ENCODE peak calls at places on chromosome 6, in eight cellular contexts. One of them, this sample, is unnamed.

GRCh38 chr6:373773-374724 is 17.5 kb upstream of the IRF4 start:
- DNase-seq in stomach: no peak
- DNase-seq in GM12878: no peak
- DNase-seq in esophagus muscularis mucosa: no peak
- DNase-seq in GM23338: peak; percentile 43
- DNase-seq in HCT116: no peak
- DNase-seq in SK-N-SH: no peak
- DNase-seq in breast epithelium: no peak
- DNase-seq in this sample: peak; percentile 76

GRCh38 chr6:88179692-88180091 is 13.5 kb upstream of the CNR1 start:
- DNase-seq in stomach: no peak
- DNase-seq in breast epithelium: no peak
- DNase-seq in HCT116: no peak
- DNase-seq in SK-N-SH: no peak
- DNase-seq in esophagus muscularis mucosa: no peak
- DNase-seq in GM12878: peak; percentile 66
- DNase-seq in GM23338: peak; percentile 41
- DNase-seq in this sample: peak; percentile 76

GRCh38 chr6:118501816-118502568 is 46.1 kb upstream of the PLN start:
- DNase-seq in HCT116: no peak
- DNase-seq in breast epithelium: no peak
- DNase-seq in GM23338: no peak
- DNase-seq in GM12878: no peak
- DNase-seq in stomach: no peak
- DNase-seq in SK-N-SH: no peak
- DNase-seq in esophagus muscularis mucosa: no peak
- DNase-seq in this sample: no peak

GRCh38 chr6:29528300-29528931 is 31.1 kb downstream of the UBD start:
- DNase-seq in GM23338: no peak
- DNase-seq in stomach: no peak
- DNase-seq in esophagus muscularis mucosa: peak; percentile 88
- DNase-seq in GM12878: no peak
- DNase-seq in breast epithelium: no peak
- DNase-seq in HCT116: no peak
- DNase-seq in SK-N-SH: no peak
- DNase-seq in this sample: no peak

GRCh38 chr6:30942338-30943060 is 1.7 kb downstream of the MUCL3 start:
- DNase-seq in HCT116: peak; percentile 83
- DNase-seq in breast epithelium: peak; percentile 72
- DNase-seq in GM12878: no peak
- DNase-seq in esophagus muscularis mucosa: no peak
- DNase-seq in stomach: peak; percentile 89
- DNase-seq in GM23338: peak; percentile 99
- DNase-seq in SK-N-SH: peak; percentile 41
- DNase-seq in this sample: no peak

GRCh38 chr6:35449287-35449881 is 2.8 kb upstream of the FANCE start:
- DNase-seq in HCT116: no peak
- DNase-seq in GM12878: no peak
- DNase-seq in SK-N-SH: peak; percentile 85
- DNase-seq in breast epithelium: no peak
- DNase-seq in GM23338: peak; percentile 93
- DNase-seq in stomach: peak; percentile 33
- DNase-seq in esophagus muscularis mucosa: no peak
- DNase-seq in this sample: no peak

GRCh38 chr6:106084106-106084963 is 1.8 kb upstream of the PRDM1 start:
- DNase-seq in GM12878: peak; percentile 84
- DNase-seq in esophagus muscularis mucosa: peak; percentile 66
- DNase-seq in SK-N-SH: no peak
- DNase-seq in HCT116: peak; percentile 72
- DNase-seq in GM23338: peak; percentile 84
- DNase-seq in stomach: no peak
- DNase-seq in breast epithelium: no peak
- DNase-seq in this sample: no peak

GRCh38 chr6:43405354-43405753 is 22.0 kb upstream of the ABCC10 start:
- DNase-seq in SK-N-SH: no peak
- DNase-seq in breast epithelium: no peak
- DNase-seq in esophagus muscularis mucosa: no peak
- DNase-seq in GM12878: no peak
- DNase-seq in GM23338: no peak
- DNase-seq in HCT116: no peak
- DNase-seq in stomach: no peak
- DNase-seq in this sample: no peak

GRCh38 chr6:143251288-143251687 is 190.6 kb downstream of the AIG1 start:
- DNase-seq in esophagus muscularis mucosa: no peak
- DNase-seq in GM23338: no peak
- DNase-seq in SK-N-SH: no peak
- DNase-seq in HCT116: no peak
- DNase-seq in breast epithelium: no peak
- DNase-seq in stomach: no peak
- DNase-seq in GM12878: no peak
- DNase-seq in this sample: no peak

DNA sequence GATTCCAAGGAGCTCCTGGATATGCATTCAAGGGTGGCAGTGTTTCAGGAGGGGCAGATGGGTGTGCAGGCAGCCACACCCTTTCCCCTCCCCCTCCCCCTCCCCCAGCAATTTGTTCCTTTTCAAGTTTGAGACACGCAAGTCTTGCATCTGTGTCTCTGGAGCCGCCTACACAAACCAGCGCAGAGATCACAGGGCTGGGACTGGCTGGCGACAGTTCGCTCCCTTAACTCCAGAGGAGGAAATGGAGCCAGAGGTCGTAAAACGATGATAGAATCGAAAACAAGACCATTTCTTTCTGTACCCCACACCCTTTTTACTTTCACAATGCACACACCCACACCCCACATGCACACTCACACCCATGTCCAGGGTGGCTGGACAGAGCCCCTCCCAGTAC is 163.1 kb downstream of the LY86 start:
- DNase-seq in esophagus muscularis mucosa: no peak
- DNase-seq in stomach: no peak
- DNase-seq in breast epithelium: no peak
- DNase-seq in SK-N-SH: no peak
- DNase-seq in GM23338: no peak
- DNase-seq in HCT116: peak; percentile 39
- DNase-seq in GM12878: no peak
- DNase-seq in this sample: no peak
- H3K27ac ChIP-seq in esophagus muscularis mucosa: no peak overlapping the region
- H3K27ac ChIP-seq in stomach: no peak overlapping the region
- H3K27ac ChIP-seq in breast epithelium: peak overlapping the region; percentile 85
- H3K27ac ChIP-seq in SK-N-SH: no peak overlapping the region
- H3K27ac ChIP-seq in GM23338: no peak overlapping the region
- H3K27ac ChIP-seq in HCT116: peak overlapping the region; percentile 37
- H3K27ac ChIP-seq in GM12878: no peak overlapping the region
- H3K27ac ChIP-seq in this sample: peak overlapping the region; percentile 50

GRCh38 chr6:107423474-107423873 is 35.9 kb downstream of the PDSS2 start:
- DNase-seq in GM12878: no peak
- DNase-seq in HCT116: no peak
- DNase-seq in breast epithelium: no peak
- DNase-seq in stomach: no peak
- DNase-seq in esophagus muscularis mucosa: no peak
- DNase-seq in GM23338: no peak
- DNase-seq in SK-N-SH: no peak
- DNase-seq in this sample: no peak

GRCh38 chr6:107421696-107422256 is 37.6 kb downstream of the PDSS2 start:
- DNase-seq in HCT116: no peak
- DNase-seq in GM23338: no peak
- DNase-seq in GM12878: no peak
- DNase-seq in SK-N-SH: no peak
- DNase-seq in breast epithelium: no peak
- DNase-seq in stomach: no peak
- DNase-seq in esophagus muscularis mucosa: no peak
- DNase-seq in this sample: no peak

GRCh38 chr6:107418118-107418517 is 41.2 kb downstream of the PDSS2 start:
- DNase-seq in stomach: no peak
- DNase-seq in SK-N-SH: no peak
- DNase-seq in breast epithelium: no peak
- DNase-seq in esophagus muscularis mucosa: no peak
- DNase-seq in GM12878: no peak
- DNase-seq in GM23338: peak; percentile 77
- DNase-seq in HCT116: no peak
- DNase-seq in this sample: no peak

GRCh38 chr6:107416179-107416578 is 43.2 kb downstream of the PDSS2 start:
- DNase-seq in breast epithelium: no peak
- DNase-seq in SK-N-SH: peak; percentile 16
- DNase-seq in GM23338: no peak
- DNase-seq in HCT116: no peak
- DNase-seq in esophagus muscularis mucosa: no peak
- DNase-seq in stomach: no peak
- DNase-seq in GM12878: no peak
- DNase-seq in this sample: no peak

DNA sequence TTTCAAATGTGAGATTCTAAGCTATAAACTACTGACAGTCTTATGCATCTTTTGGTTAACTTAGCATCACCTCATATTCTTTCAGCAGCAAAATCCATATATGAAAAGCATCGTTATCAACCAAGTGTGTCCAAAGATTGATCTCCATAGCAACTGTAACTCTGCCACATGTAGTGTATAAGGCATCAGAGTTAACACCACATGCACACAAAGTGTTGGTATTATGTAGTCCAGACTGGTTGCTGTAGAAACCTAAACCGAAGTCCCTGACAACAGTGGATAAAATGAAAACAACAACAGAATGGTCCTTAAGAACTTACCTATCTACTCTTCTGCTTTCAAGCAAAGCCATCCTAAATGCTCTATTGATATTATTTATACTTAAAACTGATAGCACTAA is 39.6 kb downstream of the PDSS2 start:
- DNase-seq in breast epithelium: no peak
- DNase-seq in GM12878: no peak
- DNase-seq in esophagus muscularis mucosa: no peak
- DNase-seq in stomach: no peak
- DNase-seq in HCT116: no peak
- DNase-seq in GM23338: no peak
- DNase-seq in SK-N-SH: no peak
- DNase-seq in this sample: no peak
- TF ChIP-seq POLR2AphosphoS5 in breast epithelium: no peak
- TF ChIP-seq POLR2AphosphoS5 in GM12878: no peak
- TF ChIP-seq POLR2AphosphoS5 in esophagus muscularis mucosa: no peak
- TF ChIP-seq POLR2AphosphoS5 in stomach: no peak
- TF ChIP-seq POLR2AphosphoS5 in HCT116: no peak
- TF ChIP-seq POLR2AphosphoS5 in GM23338: no peak
- TF ChIP-seq POLR2AphosphoS5 in SK-N-SH: no peak
- TF ChIP-seq POLR2AphosphoS5 in this sample: no peak

GRCh38 chr6:32111424-32112066 is 2.4 kb upstream of the TNXB start:
- DNase-seq in breast epithelium: no peak
- DNase-seq in GM12878: no peak
- DNase-seq in stomach: no peak
- DNase-seq in HCT116: no peak
- DNase-seq in SK-N-SH: no peak
- DNase-seq in esophagus muscularis mucosa: no peak
- DNase-seq in GM23338: no peak
- DNase-seq in this sample: no peak

GRCh38 chr6:32115623-32116022 is 6.5 kb upstream of the TNXB start:
- DNase-seq in HCT116: no peak
- DNase-seq in esophagus muscularis mucosa: no peak
- DNase-seq in SK-N-SH: no peak
- DNase-seq in GM12878: no peak
- DNase-seq in GM23338: no peak
- DNase-seq in breast epithelium: no peak
- DNase-seq in stomach: no peak
- DNase-seq in this sample: no peak

GRCh38 chr6:32112436-32112980 is 3.4 kb upstream of the TNXB start:
- DNase-seq in stomach: no peak
- DNase-seq in SK-N-SH: no peak
- DNase-seq in GM12878: no peak
- DNase-seq in breast epithelium: peak; percentile 43
- DNase-seq in esophagus muscularis mucosa: no peak
- DNase-seq in GM23338: no peak
- DNase-seq in HCT116: no peak
- DNase-seq in this sample: no peak

GRCh38 chr6:32114853-32115252 is 5.7 kb upstream of the TNXB start:
- DNase-seq in GM23338: no peak
- DNase-seq in esophagus muscularis mucosa: no peak
- DNase-seq in stomach: no peak
- DNase-seq in GM12878: no peak
- DNase-seq in breast epithelium: no peak
- DNase-seq in HCT116: no peak
- DNase-seq in SK-N-SH: no peak
- DNase-seq in this sample: no peak

DNA sequence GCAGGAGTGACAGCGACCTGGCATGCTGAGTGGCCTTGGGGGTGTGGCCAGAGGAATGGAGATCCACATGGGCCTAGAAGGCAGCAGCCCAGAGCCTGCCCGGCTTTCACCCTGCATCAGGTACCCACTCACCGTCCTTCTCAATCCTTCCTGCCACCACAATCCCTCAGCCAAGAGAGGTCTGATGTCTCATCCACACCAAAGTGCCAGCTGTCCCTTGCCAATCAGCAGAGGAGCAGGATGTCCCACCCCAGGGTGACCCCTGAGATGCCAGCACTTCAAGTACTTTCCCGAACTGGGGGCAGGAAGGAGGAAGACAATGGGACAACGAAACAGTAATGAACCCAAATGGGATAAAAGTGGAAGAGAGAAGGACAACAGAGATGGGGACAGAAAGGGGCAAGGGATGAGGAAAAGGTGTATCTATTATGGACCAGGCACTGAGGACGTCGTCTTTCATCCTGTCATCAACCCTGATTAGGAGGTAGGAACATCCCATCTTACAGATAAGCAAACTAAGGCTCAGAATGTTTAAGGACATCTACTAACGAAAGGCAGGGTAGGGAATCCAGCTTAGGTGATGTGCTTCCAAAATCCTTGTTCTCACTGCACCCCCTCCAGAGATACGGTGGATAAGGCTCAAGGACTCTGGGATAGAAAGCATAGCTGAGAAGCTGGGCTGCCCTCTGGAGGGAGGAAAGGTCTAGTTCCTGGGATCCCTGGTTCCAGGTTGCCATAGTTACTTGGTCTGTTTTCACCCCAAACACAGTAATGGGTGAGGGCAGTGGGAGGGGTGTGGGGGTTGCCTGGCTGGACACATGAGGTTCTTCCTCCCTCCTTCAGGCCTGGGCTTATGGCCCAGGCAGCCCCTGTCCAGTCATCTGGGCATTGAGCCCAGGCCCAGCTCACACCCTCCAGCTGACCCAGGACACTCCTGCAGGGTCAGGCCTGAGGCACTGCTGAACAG is 4.5 kb upstream of the TNXB start:
- DNase-seq in SK-N-SH: peak; percentile 53
- DNase-seq in esophagus muscularis mucosa: peak; percentile 96
- DNase-seq in stomach: peak; percentile 50
- DNase-seq in HCT116: no peak
- DNase-seq in GM23338: peak; percentile 91
- DNase-seq in breast epithelium: peak; percentile 68
- DNase-seq in GM12878: no peak
- DNase-seq in this sample: peak; percentile 77
- H3K27ac ChIP-seq in SK-N-SH: peak overlapping the region; percentile 83
- H3K27ac ChIP-seq in esophagus muscularis mucosa: peak overlapping the region; percentile 81
- H3K27ac ChIP-seq in stomach: peak overlapping the region; percentile 76
- H3K27ac ChIP-seq in HCT116: no peak overlapping the region
- H3K27ac ChIP-seq in GM23338: peak overlapping the region; percentile 76
- H3K27ac ChIP-seq in breast epithelium: peak overlapping the region; percentile 82
- H3K27ac ChIP-seq in GM12878: no peak overlapping the region
- H3K27ac ChIP-seq in this sample: peak overlapping the region; percentile 59

DNA sequence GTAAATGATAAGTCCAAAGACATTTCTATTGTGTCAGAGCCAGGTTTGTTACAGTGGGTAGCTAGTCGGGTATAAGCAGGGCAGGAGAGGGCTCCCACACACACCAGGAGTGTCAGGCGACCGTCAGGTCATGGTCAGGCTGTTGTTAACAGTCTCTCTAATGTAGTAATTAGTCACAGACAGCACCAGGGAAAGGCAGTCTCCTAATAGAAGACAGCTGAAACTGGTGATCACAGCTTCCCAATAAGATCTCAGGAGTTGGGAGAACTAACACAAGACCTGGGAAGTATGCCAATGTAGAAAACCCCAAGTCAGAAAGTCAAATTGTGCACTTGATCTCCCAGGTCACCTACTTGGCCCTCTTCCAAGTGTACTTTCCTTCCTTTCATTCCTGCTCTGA is 53.1 kb upstream of the GPR6 start:
- DNase-seq in breast epithelium: no peak
- DNase-seq in esophagus muscularis mucosa: no peak
- DNase-seq in SK-N-SH: no peak
- DNase-seq in HCT116: no peak
- DNase-seq in stomach: no peak
- DNase-seq in GM12878: no peak
- DNase-seq in GM23338: no peak
- DNase-seq in this sample: no peak
- TF ChIP-seq POLR2AphosphoS5 in breast epithelium: no peak
- TF ChIP-seq POLR2AphosphoS5 in esophagus muscularis mucosa: no peak
- TF ChIP-seq POLR2AphosphoS5 in SK-N-SH: no peak
- TF ChIP-seq POLR2AphosphoS5 in HCT116: no peak
- TF ChIP-seq POLR2AphosphoS5 in stomach: no peak
- TF ChIP-seq POLR2AphosphoS5 in GM12878: no peak
- TF ChIP-seq POLR2AphosphoS5 in GM23338: no peak
- TF ChIP-seq POLR2AphosphoS5 in this sample: no peak